ENCODE peak calls at places on chromosomes 16 and 17, in ten cellular contexts. T is mesendoderm, Z is fibroblast of lung, K is SK-N-MC, G is colonic mucosa, Q is astrocyte, O is neural progenitor cell, V is adipocyte, M is SK-N-SH, N is IMR-90. L is an unnamed sample.

GRCh38 chr17:42775534-42776098 is 2.4 kb downstream of the VPS25 start:
- DNase-seq in O (no peak), T (peak), Z (no peak), G (no peak), M (no peak), K (no peak), Q (peak), V (no peak), N (peak), L (no peak)

GRCh38 chr17:45963258-45963657 is 35.8 kb upstream of the STH start:
- DNase-seq in O (no peak), K (no peak), M (no peak), G (no peak), Q (no peak), T (no peak), N (no peak), Z (no peak), V (no peak), L (no peak)

GRCh38 chr17:76752006-76752405 is 14.1 kb downstream of the MFSD11 start:
- DNase-seq in Q (no peak), Z (no peak), M (no peak), T (no peak), N (peak), O (no peak), K (no peak), G (no peak), V (no peak), L (no peak)

GRCh38 chr17:34081269-34081668 is 173.8 kb upstream of the CCL2 start:
- DNase-seq in Q (no peak), M (no peak), N (peak), K (peak), O (peak), T (peak), G (no peak), Z (no peak), V (no peak), L (peak)

GRCh38 chr16:17590711-17591654 is 120.2 kb upstream of the XYLT1 start:
- DNase-seq in G (no peak), M (no peak), V (no peak), K (no peak), T (peak), Q (peak), N (no peak), Z (no peak), O (no peak), L (no peak)

GRCh38 chr17:8314797-8315739 is 5.0 kb downstream of the ARHGEF15 start:
- DNase-seq in T (no peak), N (no peak), O (peak), G (no peak), K (no peak), V (no peak), M (peak), Q (no peak), Z (no peak), L (peak)

GRCh38 chr16:66091462-66091861 is 275.0 kb upstream of the CDH5 start:
- DNase-seq in Z (peak), N (peak), T (no peak), Q (no peak), K (no peak), M (no peak), V (peak), G (no peak), O (no peak), L (no peak)

GRCh38 chr17:15963670-15964110 is 18.8 kb downstream of the ADORA2B start:
- DNase-seq in N (peak), V (no peak), K (no peak), Q (peak), Z (peak), O (no peak), T (no peak), M (no peak), G (no peak), L (no peak)

GRCh38 chr17:29178750-29179231 is 1.4 kb downstream of the MYO18A start:
- DNase-seq in Q (no peak), G (peak), O (no peak), T (peak), V (peak), Z (no peak), M (no peak), N (no peak), K (no peak), L (peak)

GRCh38 chr17:8836821-8837426 is 30.6 kb downstream of the PIK3R6 start:
- DNase-seq in T (no peak), V (no peak), K (no peak), N (no peak), G (peak), Q (no peak), Z (no peak), O (no peak), M (no peak), L (no peak)

GRCh38 chr17:76529643-76530488 is 7.6 kb downstream of the CYGB start:
- DNase-seq in N (peak), Z (peak), O (peak), M (peak), T (no peak), Q (peak), G (peak), V (peak), K (no peak), L (peak)

GRCh38 chr16:3457434-3458252 is 14.2 kb downstream of the NAA60 start:
- DNase-seq in Z (peak), V (peak), M (peak), O (peak), G (peak), K (no peak), Q (peak), T (peak), N (peak), L (peak)

GRCh38 chr17:50575581-50576210 is 15.2 kb downstream of the CACNA1G start:
- DNase-seq in M (no peak), N (no peak), G (no peak), O (no peak), V (no peak), T (no peak), Q (no peak), K (no peak), Z (no peak), L (no peak)

GRCh38 chr17:33667052-33667509 is 374.0 kb upstream of the ASIC2 start:
- DNase-seq in Z (no peak), T (no peak), O (no peak), N (no peak), Q (no peak), G (no peak), K (no peak), V (no peak), M (no peak), L (peak)

GRCh38 chr16:1710811-1711507 is 5.0 kb downstream of the MAPK8IP3 start:
- DNase-seq in N (no peak), M (no peak), G (no peak), V (no peak), O (no peak), Q (no peak), T (no peak), K (no peak), Z (no peak), L (no peak)

GRCh38 chr17:35160354-35161201 is 13.0 kb downstream of the UNC45B start:
- DNase-seq in V (no peak), K (no peak), N (no peak), T (no peak), M (no peak), G (no peak), O (no peak), Q (no peak), Z (no peak), L (no peak)

GRCh38 chr16:86835981-86836380 is 257.6 kb downstream of the FOXL1 start:
- DNase-seq in V (no peak), Z (no peak), G (no peak), K (no peak), Q (no peak), O (no peak), M (no peak), T (no peak), N (no peak), L (no peak)

GRCh38 chr16:22007509-22008214 is at the start of gene MOSMO:
- DNase-seq in T (peak), K (no peak), Q (peak), Z (peak), O (peak), N (peak), G (peak), V (peak), M (peak), L (peak)

GRCh38 chr16:47142469-47143328 is 1.0 kb downstream of the NETO2 start:
- DNase-seq in T (peak), V (peak), K (no peak), Q (peak), N (peak), O (peak), M (peak), G (peak), Z (peak), L (no peak)

GRCh38 chr17:79923974-79924638 is 84.9 kb upstream of the CBX4 start:
- DNase-seq in Q (no peak), G (peak), M (peak), T (peak), O (peak), Z (no peak), N (peak), V (peak), K (no peak), L (peak)

GRCh38 chr17:29972277-29972676 is 30.8 kb downstream of the EFCAB5 start:
- DNase-seq in Q (no peak), O (no peak), Z (no peak), M (no peak), K (no peak), T (no peak), G (no peak), N (no peak), V (no peak), L (no peak)

GRCh38 chr16:48503779-48504178 is 106.2 kb downstream of the N4BP1 start:
- DNase-seq in Z (peak), Q (peak), G (no peak), O (no peak), K (no peak), T (no peak), V (peak), M (peak), N (peak), L (no peak)

GRCh38 chr17:72614871-72615626 is 477.4 kb downstream of the SLC39A11 start:
- DNase-seq in O (peak), Q (peak), K (no peak), N (peak), V (peak), G (peak), Z (peak), M (no peak), T (peak), L (peak)

DNA sequence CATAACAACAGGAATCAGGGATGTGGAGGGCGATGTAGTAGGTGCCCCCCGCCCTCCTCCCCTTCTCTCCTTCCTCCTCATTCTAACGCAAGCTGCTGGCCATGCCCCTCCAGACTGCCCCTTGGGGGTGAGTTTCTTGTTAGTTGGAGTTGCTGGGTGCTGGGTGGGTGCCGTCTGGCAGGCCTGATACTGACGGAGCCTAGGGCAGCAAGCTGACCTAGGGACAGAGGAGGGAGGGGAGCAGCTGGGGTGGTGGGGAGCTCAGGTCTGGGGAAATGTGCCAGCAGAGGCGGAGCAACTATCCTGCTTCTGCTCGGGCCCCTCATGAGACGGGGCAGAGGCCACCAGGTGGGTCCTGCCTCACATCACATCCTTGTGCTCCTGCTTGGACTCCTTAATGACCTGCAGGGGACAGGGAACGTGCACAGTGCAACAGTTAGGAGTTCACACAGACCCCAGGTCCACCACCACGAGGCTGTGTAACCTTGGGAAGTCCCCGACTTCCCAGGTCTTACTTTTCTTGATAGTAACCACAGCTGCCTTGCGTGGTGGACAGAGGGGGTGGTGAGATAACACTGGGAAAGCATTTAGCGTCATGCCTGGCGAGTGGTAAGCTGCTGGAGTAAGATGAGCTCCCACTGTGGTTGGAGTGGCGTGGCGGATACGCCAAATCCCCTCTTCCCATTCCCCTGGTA is 7.9 kb upstream of the EFTUD2 start:
- DNase-seq in V (no peak), T (no peak), N (peak), O (no peak), K (no peak), Z (no peak), M (no peak), Q (peak), G (no peak), L (no peak)
- H3K9ac ChIP-seq in V (no peak), T (no peak), N (no peak), O (no peak), K (no peak), Z (no peak), M (no peak), Q (no peak), G (no peak), L (no peak)

GRCh38 chr16:19884021-19884485 is 595 bp downstream of the GPRC5B start:
- DNase-seq in Z (no peak), K (no peak), V (peak), Q (no peak), O (peak), M (peak), T (peak), N (no peak), G (peak), L (peak)
- H3K9ac ChIP-seq in Z (no peak), K (no peak), V (peak), Q (peak), O (no peak), M (no peak), T (peak), N (peak), G (no peak), L (peak)

DNA sequence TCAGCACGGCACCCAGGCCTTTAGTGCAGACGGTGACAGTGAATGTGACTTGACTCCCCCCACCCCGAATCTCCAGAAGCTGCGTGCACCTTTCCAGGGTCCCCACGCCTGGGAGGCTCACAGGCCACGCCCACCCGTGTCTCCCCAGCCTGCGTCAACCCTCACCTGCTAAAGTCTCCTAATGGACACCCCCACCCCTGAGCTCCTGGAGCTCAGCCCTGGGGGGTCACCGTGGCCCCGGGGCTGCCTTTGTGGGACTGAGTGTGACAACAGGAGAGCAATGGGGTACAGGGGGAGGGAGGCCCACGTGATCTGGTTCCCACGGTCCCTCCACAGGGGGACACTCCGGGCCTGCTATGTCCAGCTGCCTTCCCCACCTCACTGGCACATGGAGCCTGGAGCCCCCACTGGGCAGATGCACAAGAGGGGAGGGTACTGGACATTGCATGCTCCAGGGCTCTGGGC is 7.4 kb upstream of the FASN start:
- DNase-seq in V (no peak), K (no peak), Q (no peak), Z (no peak), O (no peak), G (no peak), N (no peak), M (no peak), T (no peak), L (no peak)
- H3K9ac ChIP-seq in V (peak), K (no peak), Q (no peak), Z (no peak), O (no peak), G (peak), N (no peak), M (no peak), T (no peak), L (no peak)

GRCh38 chr17:78316867-78317816 is 42.7 kb downstream of the SOCS3 start:
- DNase-seq in O (peak), M (peak), G (peak), Q (peak), N (peak), Z (peak), K (peak), T (peak), V (peak), L (peak)
- H3K9ac ChIP-seq in O (no peak), M (peak), G (peak), Q (peak), N (peak), Z (peak), K (peak), T (peak), V (peak), L (no peak)

GRCh38 chr17:49382556-49382955 is 20.5 kb upstream of the ZNF652 start:
- DNase-seq in M (no peak), Z (no peak), G (no peak), T (no peak), O (no peak), V (no peak), Q (no peak), K (no peak), N (no peak), L (no peak)

GRCh38 chr17:49381033-49381432 is 19.0 kb upstream of the ZNF652 start:
- DNase-seq in K (no peak), M (no peak), Q (no peak), T (no peak), N (no peak), V (no peak), Z (no peak), G (no peak), O (no peak), L (no peak)

GRCh38 chr17:49378311-49378710 is 16.3 kb upstream of the ZNF652 start:
- DNase-seq in M (no peak), O (no peak), T (no peak), G (no peak), V (no peak), N (no peak), Z (no peak), K (no peak), Q (no peak), L (no peak)

GRCh38 chr17:49381793-49382192 is 19.7 kb upstream of the ZNF652 start:
- DNase-seq in K (no peak), G (no peak), M (no peak), O (no peak), T (no peak), Z (no peak), V (no peak), N (no peak), Q (no peak), L (no peak)

DNA sequence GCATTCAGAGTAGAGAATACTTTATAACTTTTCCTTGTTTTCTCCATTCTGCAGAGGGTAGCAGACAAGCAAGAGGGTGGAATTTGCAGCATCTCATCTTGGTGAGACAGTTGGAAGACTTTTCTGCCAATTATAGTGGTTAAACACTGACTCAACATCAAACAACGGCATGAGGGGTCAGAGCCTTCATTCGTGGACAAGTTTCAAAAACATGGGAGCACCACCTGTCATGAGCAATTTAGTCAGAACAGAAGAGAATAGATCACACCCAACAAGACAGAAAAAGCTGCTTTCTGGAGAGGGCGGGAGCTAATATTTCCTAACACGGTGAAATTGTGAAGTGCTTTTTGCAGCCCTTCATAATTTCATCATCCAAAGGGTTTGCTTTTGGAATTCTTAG is 17.9 kb upstream of the ZNF652 start:
- DNase-seq in K (no peak), V (no peak), Q (peak), Z (no peak), M (no peak), T (no peak), N (no peak), O (no peak), G (no peak), L (no peak)
- H3K9ac ChIP-seq in K (no peak), V (no peak), Q (no peak), Z (no peak), M (no peak), T (no peak), N (no peak), O (no peak), G (no peak), L (no peak)

GRCh38 chr16:9849697-9850245 is 332.5 kb downstream of the GRIN2A start:
- DNase-seq in T (no peak), Q (no peak), K (no peak), M (no peak), G (no peak), N (no peak), V (no peak), O (no peak), Z (no peak), L (no peak)

GRCh38 chr16:9852003-9852402 is 330.2 kb downstream of the GRIN2A start:
- DNase-seq in Z (no peak), K (no peak), O (no peak), T (no peak), V (no peak), G (no peak), M (no peak), Q (no peak), N (no peak), L (no peak)

GRCh38 chr16:9854665-9855064 is 327.6 kb downstream of the GRIN2A start:
- DNase-seq in O (no peak), Z (peak), K (no peak), G (no peak), T (no peak), N (no peak), V (peak), M (no peak), Q (peak), L (no peak)

GRCh38 chr16:9847146-9847545 is 335.1 kb downstream of the GRIN2A start:
- DNase-seq in N (no peak), G (no peak), K (no peak), V (no peak), Q (peak), M (no peak), Z (no peak), T (no peak), O (no peak), L (no peak)

DNA sequence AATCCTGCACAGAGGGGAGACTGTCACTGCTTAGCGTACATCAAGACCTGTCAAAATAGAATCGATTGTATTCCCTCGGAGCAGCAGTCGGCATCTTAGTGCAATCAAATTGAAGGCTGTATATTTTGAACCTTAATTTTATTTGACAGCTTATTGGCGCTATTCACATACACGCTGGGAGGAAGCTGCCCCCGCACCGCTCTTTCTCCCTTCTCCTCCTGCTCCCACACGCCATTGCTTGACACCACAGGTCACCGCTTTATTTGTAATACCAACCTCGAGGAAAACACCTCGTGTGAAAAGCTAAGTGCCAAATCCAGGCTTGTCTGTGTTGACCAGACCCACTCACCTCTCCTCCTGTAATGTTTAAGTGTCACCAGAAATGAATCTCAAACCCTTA is 331.5 kb downstream of the GRIN2A start:
- DNase-seq in V (no peak), K (no peak), M (no peak), Q (no peak), Z (no peak), N (no peak), O (no peak), T (no peak), G (no peak), L (no peak)
- H3K9ac ChIP-seq in V (no peak), K (no peak), M (no peak), Q (no peak), Z (no peak), N (no peak), O (no peak), T (no peak), G (no peak), L (no peak)

L was measured in endodermal cell.